ENCODE peak calls at places on chromosome 16, in six cellular contexts. O is IMR-90, U is GM12878, J is HCT116, X is H1, W is K562. R is an unnamed sample.

GRCh38 chr16:54077412-54077821 is 209.2 kb downstream of the IRX3 start:
- DNase-seq in O (peak), U (no peak), J (no peak), X (no peak), W (no peak), R (no peak)

GRCh38 chr16:65202461-65202860 is 80.6 kb upstream of the CDH11 start:
- DNase-seq in O (peak), U (no peak), J (no peak), X (no peak), W (no peak), R (no peak)

GRCh38 chr16:4487955-4488481 is 11.8 kb downstream of the HMOX2 start:
- DNase-seq in O (peak), U (no peak), J (no peak), X (no peak), W (no peak), R (no peak)

GRCh38 chr16:10093564-10093963 is 88.7 kb downstream of the GRIN2A start:
- DNase-seq in O (no peak), U (no peak), J (no peak), X (no peak), W (no peak), R (no peak)

GRCh38 chr16:8958344-8958808 is 5.3 kb downstream of the USP7 start:
- DNase-seq in O (peak), U (no peak), J (no peak), X (no peak), W (no peak), R (peak)

GRCh38 chr16:22673463-22673862 is 140.5 kb upstream of the HS3ST2 start:
- DNase-seq in O (no peak), U (no peak), J (no peak), X (no peak), W (no peak), R (no peak)

GRCh38 chr16:27225536-27226360 is 22.4 kb downstream of the KDM8 start:
- DNase-seq in O (no peak), U (no peak), J (no peak), X (no peak), W (no peak), R (no peak)

GRCh38 chr16:68445458-68445857 is 2.9 kb downstream of the SMPD3 start:
- DNase-seq in O (peak), U (peak), J (peak), X (no peak), W (peak), R (peak)

GRCh38 chr16:58409316-58409973 is 17.2 kb downstream of the GINS3 start:
- DNase-seq in O (peak), U (no peak), J (no peak), X (no peak), W (no peak), R (no peak)

GRCh38 chr16:78929798-78930197 is 670.7 kb downstream of the MAF start:
- DNase-seq in O (no peak), U (no peak), J (no peak), X (no peak), W (peak), R (no peak)

GRCh38 chr16:70591609-70592008 is 54.8 kb upstream of the IL34 start:
- DNase-seq in O (no peak), U (no peak), J (no peak), X (no peak), W (no peak), R (no peak)

GRCh38 chr16:10564591-10564990 is 15.8 kb downstream of the EMP2 start:
- DNase-seq in O (no peak), U (no peak), J (no peak), X (no peak), W (no peak), R (no peak)

GRCh38 chr16:50102046-50102756 is 36.4 kb downstream of the HEATR3 start:
- DNase-seq in O (peak), U (no peak), J (no peak), X (no peak), W (no peak), R (no peak)

GRCh38 chr16:2991566-2992261 is 11.5 kb upstream of the PKMYT1 start:
- DNase-seq in O (no peak), U (no peak), J (no peak), X (no peak), W (no peak), R (no peak)

GRCh38 chr16:86285938-86286921 is 224.1 kb upstream of the FOXF1 start:
- DNase-seq in O (peak), U (no peak), J (no peak), X (no peak), W (no peak), R (no peak)

GRCh38 chr16:2663553-2664521 is 18.5 kb upstream of the KCTD5 start:
- DNase-seq in O (no peak), U (no peak), J (no peak), X (no peak), W (no peak), R (no peak)

GRCh38 chr16:3087836-3088235 is 11.3 kb downstream of the ZSCAN10 start:
- DNase-seq in O (no peak), U (no peak), J (no peak), X (no peak), W (no peak), R (no peak)

GRCh38 chr16:86180244-86180643 is 281.3 kb downstream of the IRF8 start:
- DNase-seq in O (no peak), U (no peak), J (no peak), X (no peak), W (no peak), R (no peak)

GRCh38 chr16:84839054-84839453 is 19.3 kb downstream of the CRISPLD2 start:
- DNase-seq in O (peak), U (no peak), J (peak), X (no peak), W (no peak), R (peak)

GRCh38 chr16:88968589-88969280 is 8.3 kb downstream of the CBFA2T3 start:
- DNase-seq in O (no peak), U (no peak), J (no peak), X (no peak), W (no peak), R (no peak)

GRCh38 chr16:54812229-54812628 is 118.4 kb upstream of the IRX5 start:
- DNase-seq in O (no peak), U (no peak), J (no peak), X (no peak), W (no peak), R (no peak)

GRCh38 chr16:71923941-71924690 is 28.8 kb downstream of the IST1 start:
- DNase-seq in O (no peak), U (no peak), J (no peak), X (no peak), W (no peak), R (no peak)

GRCh38 chr16:2500937-2501750 is 12.6 kb upstream of the ATP6V0C start:
- DNase-seq in O (peak), U (peak), J (no peak), X (peak), W (peak), R (peak)

GRCh38 chr16:82016964-82017363 is 5.7 kb upstream of the SDR42E1 start:
- DNase-seq in O (no peak), U (no peak), J (no peak), X (no peak), W (no peak), R (no peak)

GRCh38 chr16:10738231-10739077 is 5.2 kb upstream of the NUBP1 start:
- DNase-seq in O (peak), U (peak), J (peak), X (no peak), W (peak), R (no peak)

GRCh38 chr16:85751665-85752501 is 987 bp upstream of the C16orf74 start:
- DNase-seq in O (peak), U (no peak), J (no peak), X (peak), W (no peak), R (no peak)

GRCh38 chr16:88773812-88774291 is 11.2 kb downstream of the PIEZO1 start:
- DNase-seq in O (peak), U (no peak), J (no peak), X (no peak), W (peak), R (no peak)

GRCh38 chr16:8639694-8640093 is 18.2 kb downstream of the METTL22 start:
- DNase-seq in O (no peak), U (no peak), J (no peak), X (no peak), W (no peak), R (no peak)

GRCh38 chr16:17377360-17378324 is 93.1 kb downstream of the XYLT1 start:
- DNase-seq in O (no peak), U (peak), J (no peak), X (no peak), W (no peak), R (no peak)

GRCh38 chr16:3022697-3023414 is 886 bp downstream of the HCFC1R1 start:
- DNase-seq in O (peak), U (no peak), J (no peak), X (no peak), W (no peak), R (no peak)

GRCh38 chr16:87725596-87726235 is 40.1 kb downstream of the KLHDC4 start:
- DNase-seq in O (peak), U (no peak), J (no peak), X (no peak), W (no peak), R (no peak)

GRCh38 chr16:63575031-63575430 is 1538.8 kb upstream of the CDH8 start:
- DNase-seq in O (no peak), U (no peak), J (no peak), X (no peak), W (no peak), R (no peak)

GRCh38 chr16:84360170-84360569 is 8.2 kb upstream of the ATP2C2 start:
- DNase-seq in O (peak), U (no peak), J (no peak), X (no peak), W (no peak), R (no peak)

GRCh38 chr16:24852281-24852721 is 6.5 kb downstream of the SLC5A11 start:
- DNase-seq in O (no peak), U (no peak), J (no peak), X (no peak), W (no peak), R (no peak)

GRCh38 chr16:1293921-1294656 is 15.3 kb upstream of the UBE2I start:
- DNase-seq in O (no peak), U (no peak), J (no peak), X (no peak), W (no peak), R (no peak)

GRCh38 chr16:77402672-77403071 is 32.2 kb downstream of the ADAMTS18 start:
- DNase-seq in O (no peak), U (no peak), J (no peak), X (no peak), W (no peak), R (no peak)
- TF ChIP-seq RAD21 in O (no peak), U (no peak), J (no peak), X (no peak), W (no peak), R (no peak)

DNA sequence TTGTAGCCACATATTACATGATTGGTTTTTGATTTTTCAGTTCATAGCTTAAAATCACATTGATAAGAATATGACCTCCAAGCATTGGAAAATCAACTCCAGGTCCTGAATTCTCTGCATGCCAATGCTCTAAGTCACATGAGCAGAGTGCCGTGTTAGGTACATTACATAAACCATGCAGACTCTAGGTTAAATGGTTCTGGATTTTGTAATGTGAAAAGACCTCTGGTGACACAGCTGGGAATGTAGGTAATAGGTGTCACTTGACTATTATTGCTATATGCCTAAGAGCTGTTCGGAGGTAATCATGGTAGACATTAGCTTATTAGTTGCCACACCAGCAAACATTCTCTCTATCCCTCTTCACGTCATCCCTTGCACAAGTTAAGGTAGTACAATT is 231.1 kb upstream of the SALL1 start:
- DNase-seq in O (no peak), U (no peak), J (no peak), X (no peak), W (no peak), R (no peak)
- H2AFZ ChIP-seq in O (no peak), U (no peak), J (no peak), X (no peak), W (no peak), R (no peak)

GRCh38 chr16:46555981-46556380 is 65.2 kb downstream of the SHCBP1 start:
- DNase-seq in O (peak), U (no peak), J (no peak), X (no peak), W (no peak), R (no peak)
- TF ChIP-seq RAD21 in O (no peak), U (no peak), J (no peak), X (no peak), W (no peak), R (no peak)

DNA sequence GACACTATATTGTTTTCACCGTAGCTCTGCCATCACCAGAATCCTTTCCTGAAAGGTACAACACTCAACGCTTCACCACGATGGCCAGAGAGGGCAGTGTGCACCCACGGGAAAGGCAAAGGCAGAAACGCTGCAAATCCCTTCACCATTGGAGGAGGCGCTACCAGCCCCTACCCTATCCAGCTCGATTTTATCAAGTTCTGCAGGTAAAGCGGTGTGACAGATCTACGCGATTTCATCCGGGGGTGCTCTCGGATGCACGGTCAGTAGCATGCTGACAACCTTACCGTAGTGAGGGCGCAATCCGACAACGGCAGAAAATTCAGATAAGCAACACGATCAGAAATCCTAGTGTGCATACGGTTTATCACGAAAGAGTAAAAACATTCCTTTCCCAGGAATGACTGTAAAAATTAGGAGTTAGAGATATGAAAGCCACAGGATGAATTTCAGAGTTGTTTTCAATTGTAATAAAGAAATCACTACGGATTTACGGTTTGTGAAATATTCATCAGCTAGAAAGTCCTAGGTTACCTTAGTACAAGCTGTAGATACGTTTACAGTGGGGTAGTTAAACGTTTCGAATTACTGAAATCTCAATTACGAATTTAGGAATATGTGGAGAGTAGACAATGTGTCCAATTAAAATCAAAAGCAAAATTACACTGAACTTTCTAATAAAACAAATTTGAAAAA is 1.8 kb downstream of the NETO2 start:
- DNase-seq in O (peak), U (peak), J (peak), X (peak), W (peak), R (peak)
- H2AFZ ChIP-seq in O (peak), U (peak), J (peak), X (no peak), W (peak), R (peak)

DNA sequence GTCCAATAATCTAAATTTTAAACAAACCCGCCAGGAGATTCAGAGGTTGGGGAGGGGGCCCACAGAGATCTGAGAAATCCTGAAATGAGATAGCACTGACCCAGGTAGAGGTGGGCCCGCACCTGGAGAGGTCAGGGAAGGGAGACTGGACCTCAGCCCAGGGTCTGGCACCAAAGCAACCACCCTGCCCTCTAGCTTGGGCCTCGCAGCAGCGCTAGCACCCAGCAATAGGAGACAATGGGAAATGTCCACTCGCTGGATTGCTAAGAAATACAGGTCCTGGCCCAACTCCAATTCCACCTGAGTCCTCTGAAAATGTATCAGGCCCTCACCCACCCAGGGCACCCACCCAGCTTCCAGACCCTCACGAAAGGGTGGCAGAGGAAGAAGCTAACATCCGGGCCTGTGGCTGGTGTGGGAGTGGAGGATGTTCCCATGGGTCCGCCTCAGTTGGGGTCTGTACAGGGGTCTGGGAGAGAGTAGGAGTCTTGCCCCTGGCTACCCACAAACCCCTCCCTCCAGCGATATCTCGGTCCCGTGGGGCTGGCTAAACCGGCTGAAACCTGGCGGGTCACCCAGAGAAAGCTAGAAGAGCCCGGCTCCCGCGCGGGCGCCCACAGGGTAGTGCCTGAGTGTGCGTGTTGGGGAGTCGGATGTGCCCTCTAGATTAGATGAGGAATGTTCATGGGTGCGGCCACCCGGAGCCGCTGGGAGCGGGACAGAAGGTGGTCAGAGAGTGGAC is 1.1 kb downstream of the PLLP start:
- DNase-seq in O (no peak), U (no peak), J (no peak), X (no peak), W (no peak), R (no peak)
- TF ChIP-seq RAD21 in O (no peak), U (no peak), J (no peak), X (no peak), W (no peak), R (no peak)

GRCh38 chr16:52861614-52862022 is 191.1 kb downstream of the CHD9NB start:
- DNase-seq in O (no peak), U (no peak), J (peak), X (peak), W (no peak), R (peak)
- H2AFZ ChIP-seq in O (no peak), U (no peak), J (peak), X (peak), W (no peak), R (no peak)

GRCh38 chr16:57115148-57115503 is 22.7 kb downstream of the CPNE2 start:
- DNase-seq in O (peak), U (no peak), J (no peak), X (no peak), W (no peak), R (no peak)
- TF ChIP-seq RAD21 in O (no peak), U (no peak), J (no peak), X (no peak), W (no peak), R (no peak)

DNA sequence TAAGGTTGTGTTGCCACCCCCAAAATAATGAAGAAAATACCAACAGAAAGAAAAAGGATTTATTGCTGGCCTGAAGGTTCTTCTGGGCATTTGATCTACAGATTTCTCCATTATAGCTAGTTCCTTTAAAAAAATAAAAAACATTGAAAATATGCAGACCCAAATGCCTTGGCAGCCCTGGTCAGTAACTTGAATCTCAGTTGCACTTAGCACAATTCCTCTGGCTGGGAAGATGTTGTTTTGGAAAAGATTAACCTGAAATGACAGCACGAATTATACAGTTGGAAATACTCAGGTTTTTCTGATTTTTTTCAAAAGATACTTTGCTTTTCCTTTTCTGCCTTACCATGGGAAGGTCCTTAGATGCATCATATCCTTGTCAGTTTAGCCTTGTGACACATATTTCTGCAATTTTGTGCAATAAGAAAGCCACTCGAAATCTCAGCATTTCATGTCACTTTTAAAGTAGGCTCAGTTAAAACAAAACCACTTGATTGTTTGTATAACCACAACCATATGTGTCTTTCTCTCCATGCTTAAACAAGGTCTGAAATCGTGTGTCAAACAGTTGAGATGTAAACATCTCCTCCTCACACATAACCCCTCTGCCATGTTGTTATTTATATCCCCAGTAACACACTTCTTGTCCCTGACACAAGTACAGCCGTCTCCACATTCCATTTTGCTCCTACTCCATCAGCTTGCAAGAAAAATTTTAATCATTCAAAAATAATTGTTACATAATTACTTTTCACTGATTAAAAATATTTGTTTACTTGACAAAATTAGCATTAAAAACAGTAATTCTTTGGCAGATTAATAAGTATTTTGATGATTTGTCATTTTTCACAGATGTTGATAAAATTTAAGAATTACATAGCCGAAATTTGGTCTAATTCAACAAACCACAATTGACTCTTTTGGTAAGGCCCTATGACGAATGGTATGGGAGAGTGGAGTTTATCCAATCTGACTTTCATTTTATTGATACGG is 61.1 kb downstream of the SIAH1 start:
- DNase-seq in O (peak), U (no peak), J (no peak), X (no peak), W (no peak), R (no peak)
- H2AFZ ChIP-seq in O (no peak), U (no peak), J (no peak), X (no peak), W (no peak), R (no peak)